ENCODE peak calls at places on chromosomes 11 and 22, in four cellular contexts. Z is uterus, T is upper lobe of left lung, I is DND-41. F is an unnamed sample.

GRCh38 chr11:70005107-70005818 is 72.9 kb upstream of the ANO1 start:
- DNase-seq in Z (no peak), T (no peak), I (no peak), F (peak; percentile 79)

GRCh38 chr11:112320668-112321067 is 60.0 kb upstream of the PLET1 start:
- DNase-seq in Z (peak; percentile 30), T (peak; percentile 87), I (no peak), F (no peak)

GRCh38 chr22:26783886-26784285 is 126.5 kb downstream of the MIAT start:
- DNase-seq in Z (no peak), T (no peak), I (no peak), F (no peak)

GRCh38 chr11:112751312-112751711 is 209.9 kb upstream of the NCAM1 start:
- DNase-seq in Z (no peak), T (no peak), I (no peak), F (no peak)

GRCh38 chr22:38657248-38657909 is 941 bp downstream of the CBY1 start:
- DNase-seq in Z (no peak), T (peak; percentile 24), I (peak; percentile 51), F (no peak)

GRCh38 chr22:23750374-23750743 is 553 bp downstream of the ZNF70 start:
- DNase-seq in Z (no peak), T (no peak), I (no peak), F (no peak)

GRCh38 chr11:132142102-132142501 is 771.7 kb downstream of the NTM start:
- DNase-seq in Z (no peak), T (no peak), I (no peak), F (no peak)

GRCh38 chr11:83641511-83641910 is 355.3 kb upstream of the CCDC90B start:
- DNase-seq in Z (peak; percentile 66), T (no peak), I (no peak), F (peak; percentile 52)

GRCh38 chr11:117716652-117717440 is 80.2 kb downstream of the DSCAML1 start:
- DNase-seq in Z (no peak), T (no peak), I (no peak), F (no peak)

GRCh38 chr11:2533642-2534115 is 88.9 kb downstream of the KCNQ1 start:
- DNase-seq in Z (peak; percentile 84), T (peak; percentile 76), I (peak; percentile 21), F (peak; percentile 76)

GRCh38 chr22:23835773-23836144 is 3.0 kb downstream of the DERL3 start:
- DNase-seq in Z (no peak), T (no peak), I (no peak), F (peak; percentile 62)

GRCh38 chr11:113255741-113256140 is 58.6 kb upstream of the TTC12 start:
- DNase-seq in Z (no peak), T (no peak), I (no peak), F (no peak)

GRCh38 chr11:134754823-134755198 is 342.8 kb upstream of the B3GAT1 start:
- DNase-seq in Z (no peak), T (no peak), I (no peak), F (no peak)

GRCh38 chr11:119852741-119853140 is 123.7 kb upstream of the NECTIN1 start:
- DNase-seq in Z (no peak), T (no peak), I (no peak), F (no peak)

GRCh38 chr11:23765862-23766261 is 731.0 kb upstream of the LUZP2 start:
- DNase-seq in Z (no peak), T (no peak), I (no peak), F (no peak)

GRCh38 chr11:130131957-130132850 is 27.4 kb upstream of the ST14 start:
- DNase-seq in Z (peak; percentile 41), T (no peak), I (peak; percentile 65), F (no peak)

GRCh38 chr22:25876871-25877270 is 134.9 kb downstream of the MYO18B start:
- DNase-seq in Z (no peak), T (no peak), I (no peak), F (no peak)

GRCh38 chr11:114115406-114116054 is 56.0 kb downstream of the ZBTB16 start:
- DNase-seq in Z (no peak), T (no peak), I (no peak), F (peak; percentile 50)

GRCh38 chr11:80855975-80856524 is 1415.2 kb upstream of the TENM4 start:
- DNase-seq in Z (no peak), T (no peak), I (no peak), F (no peak)

GRCh38 chr22:48891688-48892380 is 935.8 kb downstream of the BRD1 start:
- DNase-seq in Z (no peak), T (peak; percentile 10), I (no peak), F (no peak)

GRCh38 chr22:49046000-49046545 is 781.6 kb downstream of the BRD1 start:
- DNase-seq in Z (no peak), T (peak; percentile 19), I (no peak), F (peak; percentile 60)

GRCh38 chr11:1779806-1780699 is 16.3 kb upstream of the CTSD start:
- DNase-seq in Z (no peak), T (no peak), I (no peak), F (no peak)

GRCh38 chr11:66619080-66619554 is 2.7 kb downstream of the RBM14 start:
- DNase-seq in Z (no peak), T (no peak), I (peak; percentile 40), F (no peak)

GRCh38 chr11:32881286-32881685 is 11.3 kb upstream of the QSER1 start:
- DNase-seq in Z (no peak), T (no peak), I (no peak), F (no peak)

GRCh38 chr22:35380013-35380412 is 883 bp upstream of the HMOX1 start:
- DNase-seq in Z (no peak), T (no peak), I (no peak), F (no peak)

GRCh38 chr11:129247129-129247528 is 55.0 kb upstream of the ARHGAP32 start:
- DNase-seq in Z (no peak), T (no peak), I (peak; percentile 26), F (no peak)

GRCh38 chr11:89503422-89503821 is 12.2 kb upstream of the NOX4 start:
- DNase-seq in Z (no peak), T (no peak), I (no peak), F (no peak)

GRCh38 chr11:2565447-2566222 is 120.8 kb downstream of the KCNQ1 start:
- DNase-seq in Z (no peak), T (no peak), I (no peak), F (no peak)

GRCh38 chr11:93904711-93905110 is 54.3 kb upstream of the VSTM5 start:
- DNase-seq in Z (no peak), T (no peak), I (no peak), F (no peak)

GRCh38 chr11:35138949-35139881 is at the start of gene CD44:
- DNase-seq in Z (peak; percentile 79), T (peak; percentile 89), I (peak; percentile 78), F (peak; percentile 93)
- H3K27ac ChIP-seq in Z (peak within 1 kb of the TSS; percentile 97), T (peak within 1 kb of the TSS; percentile 99), I (peak within 1 kb of the TSS; percentile 87), F (peak within 1 kb of the TSS; percentile 90)

DNA sequence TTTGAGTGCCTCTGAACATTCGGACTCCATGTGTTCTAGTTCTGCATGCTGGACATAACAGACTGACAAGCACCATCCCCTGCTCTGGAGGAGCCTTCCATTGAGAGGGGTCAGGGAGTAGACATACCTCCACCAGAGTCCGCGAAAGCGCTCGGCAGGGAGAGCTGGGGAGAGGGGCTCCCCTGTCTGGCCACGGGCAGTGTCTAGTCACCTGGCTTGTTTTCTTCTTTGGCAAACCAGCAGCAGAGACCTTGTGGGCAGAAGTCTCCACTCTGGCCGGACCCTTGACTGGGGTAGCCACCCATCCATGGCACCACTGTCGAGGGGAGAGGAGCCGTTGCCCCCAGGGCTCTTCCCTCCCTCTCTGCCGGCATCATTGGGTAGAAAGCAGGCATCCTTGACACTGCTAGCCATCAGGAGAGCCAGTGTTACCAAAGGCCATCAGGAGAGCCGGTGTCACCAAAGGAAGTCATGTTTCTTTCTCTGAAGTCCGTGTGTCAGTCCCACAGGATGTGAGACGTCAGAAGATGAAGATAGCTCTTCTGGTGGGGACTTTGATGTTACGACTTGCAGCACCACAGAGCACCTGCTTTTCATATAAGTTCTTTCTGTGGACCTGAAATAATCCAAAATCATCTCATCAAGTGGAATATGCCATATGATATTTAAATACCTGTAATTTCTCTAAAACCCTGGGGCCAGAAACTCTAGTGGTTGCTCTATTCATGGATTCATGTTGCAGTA is 305.6 kb downstream of the TBC1D22A start:
- DNase-seq in Z (no peak), T (no peak), I (no peak), F (no peak)
- H3K27ac ChIP-seq in Z (no peak overlapping the region), T (no peak overlapping the region), I (no peak overlapping the region), F (no peak overlapping the region)

GRCh38 chr22:41267958-41268357 is 18.0 kb downstream of the RANGAP1 start:
- DNase-seq in Z (no peak), T (no peak), I (no peak), F (no peak)

GRCh38 chr22:41271787-41272186 is 14.2 kb downstream of the RANGAP1 start:
- DNase-seq in Z (no peak), T (no peak), I (no peak), F (no peak)

GRCh38 chr22:41274856-41275255 is 11.1 kb downstream of the RANGAP1 start:
- DNase-seq in Z (no peak), T (no peak), I (no peak), F (no peak)

GRCh38 chr22:41273128-41273527 is 12.9 kb downstream of the RANGAP1 start:
- DNase-seq in Z (no peak), T (no peak), I (no peak), F (no peak)
- H3K27ac ChIP-seq in Z (no peak overlapping the region), T (no peak overlapping the region), I (no peak overlapping the region), F (no peak overlapping the region)

GRCh38 chr11:46381046-46381835 is at the start of gene MDK:
- DNase-seq in Z (peak; percentile 38), T (no peak), I (peak; percentile 39), F (no peak)

GRCh38 chr11:46382644-46383403 is 1.4 kb downstream of the MDK start:
- DNase-seq in Z (no peak), T (no peak), I (no peak), F (no peak)

GRCh38 chr11:46380340-46381045 is 976 bp upstream of the MDK start:
- DNase-seq in Z (peak; percentile 69), T (peak; percentile 85), I (peak; percentile 36), F (no peak)

GRCh38 chr11:46383404-46383758 is 1.9 kb downstream of the MDK start:
- DNase-seq in Z (no peak), T (no peak), I (no peak), F (no peak)

GRCh38 chr11:46381836-46382643 is 571 bp downstream of the MDK start:
- DNase-seq in Z (peak; percentile 37), T (no peak), I (peak; percentile 39), F (no peak)
- H3K27ac ChIP-seq in Z (peak overlapping the region; percentile 98), T (no peak overlapping the region), I (no peak overlapping the region), F (no peak overlapping the region)

F was measured in ascending aorta.